ENCODE peak calls at places on chromosomes 5 and 9, in five cellular contexts. M is transverse colon, X is IMR-90, K is adrenal gland, C is A549. A is an unnamed sample.

GRCh38 chr5:6396836-6397535 is 18.6 kb upstream of the MED10 start:
- DNase-seq in M (no peak), C (no peak), X (no peak), K (no peak), A (no peak)

GRCh38 chr5:52989781-52990530 is 804 bp downstream of the ITGA2 start:
- DNase-seq in C (peak; percentile 31), X (peak; percentile 60), M (peak; percentile 56), K (peak; percentile 43), A (peak; percentile 26)

GRCh38 chr5:39218482-39219381 is 631 bp downstream of the FYB1 start:
- DNase-seq in X (no peak), C (no peak), M (no peak), K (no peak), A (no peak)

GRCh38 chr5:96257904-96258303 is 175.1 kb downstream of the PCSK1 start:
- DNase-seq in X (peak; percentile 91), K (no peak), M (no peak), C (no peak), A (no peak)

GRCh38 chr9:128193469-128194096 is 2.2 kb upstream of the CIZ1 start:
- DNase-seq in K (no peak), M (no peak), C (no peak), X (no peak), A (no peak)

GRCh38 chr5:145408048-145408341 is 427.1 kb downstream of the PRELID2 start:
- DNase-seq in C (no peak), M (no peak), K (no peak), X (no peak), A (no peak)

GRCh38 chr5:140575309-140575708 is 10.7 kb downstream of the SLC35A4 start:
- DNase-seq in C (no peak), K (peak; percentile 67), X (peak; percentile 26), M (peak; percentile 71), A (no peak)

GRCh38 chr9:121636411-121636865 is 15.0 kb upstream of the DAB2IP start:
- DNase-seq in M (no peak), X (peak; percentile 46), K (no peak), C (no peak), A (no peak)

GRCh38 chr5:145347026-145347616 is 488.0 kb downstream of the PRELID2 start:
- DNase-seq in K (no peak), C (no peak), M (no peak), X (peak; percentile 72), A (no peak)

DNA sequence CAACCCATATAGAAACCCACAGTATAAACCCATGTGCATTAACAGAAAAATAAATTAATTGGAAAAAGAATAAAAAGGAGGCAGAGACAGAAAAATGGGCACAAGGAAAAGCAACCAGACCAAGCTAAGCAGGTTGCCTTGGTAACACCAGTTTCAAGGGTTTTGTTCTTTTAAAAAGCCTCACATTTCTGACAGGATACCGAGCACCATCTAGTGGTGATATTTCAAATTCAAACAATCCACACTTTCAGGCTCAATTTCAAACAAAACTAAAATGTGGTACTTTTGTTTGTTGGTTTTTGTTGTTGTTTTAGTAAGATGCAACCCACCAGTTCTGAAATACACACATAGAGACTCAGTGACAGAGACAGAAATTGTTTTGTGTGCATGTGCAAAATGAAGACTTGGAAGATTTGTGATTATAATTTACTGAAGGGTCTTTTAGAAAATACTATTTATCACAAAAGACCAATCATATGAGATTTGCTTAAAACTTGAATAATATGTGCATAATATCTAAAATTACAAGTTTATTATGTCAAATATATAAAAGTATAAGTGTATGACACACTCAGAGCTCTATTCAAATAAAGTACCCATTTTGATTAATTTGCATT is 318.2 kb downstream of the SLCO4C1 start:
- DNase-seq in X (peak; percentile 13), K (no peak), M (no peak), C (peak; percentile 23), A (no peak)
- H3K4me3 ChIP-seq in X (no peak overlapping the region), K (no peak overlapping the region), M (no peak overlapping the region), C (no peak overlapping the region), A (no peak overlapping the region)

GRCh38 chr9:89352874-89353649 is 34.8 kb downstream of the SECISBP2 start:
- DNase-seq in M (no peak), C (no peak), K (no peak), X (no peak), A (no peak)
- TF ChIP-seq POLR2A in M (no peak), C (no peak), K (no peak), X (no peak), A (no peak)

DNA sequence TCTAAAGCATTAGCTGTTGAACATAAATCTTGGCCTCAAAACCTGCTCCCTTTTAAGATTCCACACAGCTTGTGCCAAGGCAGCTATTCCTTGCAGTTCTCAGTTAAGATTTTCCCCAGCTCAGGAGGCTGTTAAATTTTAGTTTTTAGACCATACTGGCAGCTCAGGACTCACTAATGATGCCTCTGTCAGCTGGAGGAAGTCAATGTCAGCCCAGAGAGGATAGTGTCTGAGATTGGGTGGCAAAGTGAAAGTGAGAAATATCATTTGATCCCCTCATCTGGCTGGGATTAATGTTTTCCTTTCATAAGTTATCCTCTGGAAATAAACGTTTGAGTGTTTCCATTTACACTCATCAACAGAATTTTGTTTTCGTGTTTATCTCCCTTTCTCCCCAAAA is 287.4 kb downstream of the ELAVL2 start:
- DNase-seq in K (no peak), M (no peak), C (no peak), X (no peak), A (no peak)
- H3K4me3 ChIP-seq in K (no peak overlapping the region), M (no peak overlapping the region), C (no peak overlapping the region), X (no peak overlapping the region), A (no peak overlapping the region)

GRCh38 chr9:75087824-75088645 is at the start of the genes NMRK1 and OSTF1:
- DNase-seq in X (peak; percentile 96), K (peak; percentile 96), C (peak; percentile 92), M (peak; percentile 97), A (peak; percentile 98)

GRCh38 chr9:75085640-75086039 is 2.3 kb downstream of the NMRK1 start:
- DNase-seq in C (no peak), M (no peak), X (no peak), K (no peak), A (no peak)

GRCh38 chr9:75086443-75087278 is 1.3 kb downstream of the NMRK1 start:
- DNase-seq in C (no peak), M (peak; percentile 39), X (no peak), K (no peak), A (no peak)

GRCh38 chr9:75088646-75089368 is 493 bp downstream of the OSTF1 start:
- DNase-seq in M (peak; percentile 71), C (peak; percentile 49), X (peak; percentile 68), K (peak; percentile 55), A (peak; percentile 79)

DNA sequence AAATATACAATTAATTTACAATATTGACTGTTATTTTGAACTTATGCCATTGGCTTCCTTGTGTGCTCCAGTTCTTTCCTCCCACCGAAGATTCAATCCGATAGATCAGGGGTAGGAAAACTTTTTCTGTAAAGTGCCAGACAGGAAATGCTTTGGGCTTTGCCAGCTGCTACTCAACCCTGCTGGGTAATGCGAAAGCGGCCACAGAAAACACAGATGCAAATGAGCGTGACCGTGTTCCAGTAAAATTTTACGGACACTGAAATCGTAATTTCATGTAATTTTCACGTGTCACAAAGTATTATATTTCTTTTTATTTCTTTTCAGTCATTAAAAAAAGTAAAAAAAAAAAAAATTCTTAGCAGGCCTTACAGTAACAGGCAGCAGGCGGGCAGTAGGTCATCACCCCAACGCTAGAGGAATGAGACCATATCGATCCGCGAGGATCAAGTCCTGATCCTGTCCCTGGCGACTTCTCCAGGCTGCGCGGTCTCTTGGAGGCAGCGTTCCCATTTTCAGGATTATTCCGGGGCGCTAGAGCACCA is 604 bp downstream of the NMRK1 start:
- DNase-seq in M (peak; percentile 63), X (peak; percentile 31), K (no peak), C (peak; percentile 20), A (no peak)
- TF ChIP-seq POLR2A in M (peak; percentile 4), X (no peak), K (no peak), C (no peak), A (no peak)

GRCh38 chr9:117706421-117707150 is 2.4 kb downstream of the TLR4 start:
- DNase-seq in M (no peak), C (no peak), K (no peak), X (no peak), A (no peak)

GRCh38 chr9:117703538-117703937 is 665 bp upstream of the TLR4 start:
- DNase-seq in K (no peak), M (no peak), X (no peak), C (no peak), A (no peak)

GRCh38 chr9:117704597-117704996 is 394 bp downstream of the TLR4 start:
- DNase-seq in C (no peak), K (no peak), M (no peak), X (no peak), A (no peak)

GRCh38 chr9:117704024-117704575 is at the start of gene TLR4:
- DNase-seq in K (peak; percentile 62), C (no peak), M (peak; percentile 71), X (no peak), A (peak; percentile 82)

DNA sequence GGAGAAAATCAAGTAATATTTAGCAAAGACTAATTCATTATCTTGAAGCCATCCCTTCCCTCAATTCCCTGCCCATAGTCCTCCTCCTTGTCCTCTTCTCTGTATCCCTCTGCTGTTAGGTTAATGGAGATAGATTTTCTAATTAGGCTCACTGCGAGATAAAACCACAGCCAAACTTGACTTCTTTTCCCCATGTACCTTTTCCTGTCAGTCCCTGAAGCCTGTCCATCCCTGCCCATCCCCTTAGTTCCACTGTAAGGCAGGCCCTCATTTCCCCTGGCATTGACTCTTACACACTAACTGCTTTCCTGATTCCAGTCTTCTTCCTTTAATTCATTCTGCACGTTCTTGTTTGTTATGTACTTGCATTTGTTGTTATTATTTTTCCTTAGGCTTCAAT is 1.2 kb downstream of the TLR4 start:
- DNase-seq in C (no peak), K (no peak), M (no peak), X (no peak), A (no peak)
- H3K4me3 ChIP-seq in C (no peak overlapping the region), K (peak overlapping the region; percentile 38), M (peak overlapping the region; percentile 14), X (no peak overlapping the region), A (peak overlapping the region; percentile 68)

GRCh38 chr5:10760033-10760975 is 730 bp downstream of the DAP start:
- DNase-seq in C (peak; percentile 48), K (peak; percentile 40), M (peak; percentile 70), X (peak; percentile 59), A (peak; percentile 58)

GRCh38 chr5:10762776-10763500 is 1.9 kb upstream of the DAP start:
- DNase-seq in C (no peak), K (no peak), M (no peak), X (peak; percentile 62), A (no peak)

GRCh38 chr5:10762178-10762775 is 1.2 kb upstream of the DAP start:
- DNase-seq in X (no peak), K (peak; percentile 50), M (peak; percentile 39), C (no peak), A (peak; percentile 36)

GRCh38 chr5:10761842-10762165 is 770 bp upstream of the DAP start:
- DNase-seq in K (no peak), M (no peak), X (peak; percentile 15), C (no peak), A (no peak)

GRCh38 chr5:10760976-10761841 is at the start of gene DAP:
- DNase-seq in M (peak; percentile 91), K (peak; percentile 92), C (peak; percentile 62), X (peak; percentile 88), A (peak; percentile 92)
- TF ChIP-seq POLR2A in M (peak; percentile 54), K (peak; percentile 76), C (peak; percentile 53), X (peak; percentile 87), A (no peak)

GRCh38 chr9:13568446-13568845 is 289.0 kb upstream of the MPDZ start:
- DNase-seq in K (no peak), M (no peak), X (no peak), C (no peak), A (no peak)
- H3K4me3 ChIP-seq in K (no peak overlapping the region), M (peak overlapping the region; percentile 17), X (peak overlapping the region; percentile 19), C (no peak overlapping the region), A (peak overlapping the region; percentile 24)

A was measured in heart left ventricle.